ENCODE peak calls at places on chromosomes 6 and 20, in six cellular contexts. L is D341Med, D is lung, Y is H54, G is DMS153, Z is NCI-H1105. Q is an unnamed sample.

GRCh38 chr20:19321176-19321575 is 108.7 kb downstream of the SLC24A3 start:
- DNase-seq in L (no peak), D (no peak), Y (no peak), G (no peak), Z (no peak), Q (no peak)

GRCh38 chr6:155418017-155418749 is 37.5 kb downstream of the NOX3 start:
- DNase-seq in L (no peak), D (peak), Y (peak), G (no peak), Z (peak), Q (no peak)

GRCh38 chr20:50469796-50470195 is 40.4 kb upstream of the PTPN1 start:
- DNase-seq in L (no peak), D (no peak), Y (no peak), G (no peak), Z (no peak), Q (no peak)

GRCh38 chr6:45314146-45314545 is 14.0 kb upstream of the RUNX2 start:
- DNase-seq in L (no peak), D (no peak), Y (no peak), G (no peak), Z (no peak), Q (no peak)

GRCh38 chr20:53608456-53609413 is 15.1 kb upstream of the ZNF217 start:
- DNase-seq in L (no peak), D (no peak), Y (no peak), G (no peak), Z (no peak), Q (peak)

GRCh38 chr6:10000461-10000992 is 414.3 kb downstream of the TFAP2A start:
- DNase-seq in L (no peak), D (no peak), Y (no peak), G (no peak), Z (no peak), Q (no peak)

GRCh38 chr6:7631466-7631865 is 41.5 kb downstream of the SNRNP48 start:
- DNase-seq in L (no peak), D (no peak), Y (no peak), G (no peak), Z (no peak), Q (no peak)

GRCh38 chr6:3306848-3307247 is 48.1 kb downstream of the PSMG4 start:
- DNase-seq in L (peak), D (no peak), Y (no peak), G (no peak), Z (peak), Q (no peak)

GRCh38 chr6:168370310-168370991 is 50.9 kb upstream of the DACT2 start:
- DNase-seq in L (no peak), D (peak), Y (peak), G (peak), Z (peak), Q (peak)

GRCh38 chr20:61558726-61559125 is 306.7 kb downstream of the CDH4 start:
- DNase-seq in L (no peak), D (no peak), Y (peak), G (peak), Z (no peak), Q (no peak)

GRCh38 chr6:138509371-138509770 is 10.1 kb upstream of the NHSL1 start:
- DNase-seq in L (peak), D (no peak), Y (no peak), G (peak), Z (peak), Q (no peak)

GRCh38 chr6:35664945-35665344 is 23.8 kb downstream of the FKBP5 start:
- DNase-seq in L (no peak), D (no peak), Y (no peak), G (no peak), Z (no peak), Q (no peak)

GRCh38 chr6:18045507-18045906 is 58.1 kb upstream of the KIF13A start:
- DNase-seq in L (no peak), D (no peak), Y (no peak), G (no peak), Z (no peak), Q (no peak)